ENCODE peak calls at places on chromosomes 13 and 19, in four cellular contexts. D, N, C and B are unnamed samples.

GRCh38 chr13:35630551-35631275 is 154.2 kb upstream of the MAB21L1 start:
- DNase-seq in N (peak; percentile 52), C (no peak), D (peak; percentile 11), B (peak; percentile 28)

GRCh38 chr13:110509478-110509926 is 52.0 kb downstream of the RAB20 start:
- DNase-seq in C (no peak), N (peak; percentile 41), D (peak; percentile 29), B (no peak)

GRCh38 chr13:74129500-74130144 is 4.6 kb downstream of the KLF12 start:
- DNase-seq in C (no peak), N (no peak), D (peak; percentile 5), B (no peak)

GRCh38 chr13:104584481-104584880 is 1518.3 kb upstream of the SLC10A2 start:
- DNase-seq in N (no peak), D (no peak), C (no peak), B (no peak)

GRCh38 chr13:32272021-32272695 is 43.0 kb downstream of the ZAR1L start:
- DNase-seq in D (no peak), N (no peak), C (no peak), B (no peak)

GRCh38 chr19:42440357-42441046 is 2.2 kb downstream of the CXCL17 start:
- DNase-seq in N (peak; percentile 57), D (peak; percentile 82), C (no peak), B (peak; percentile 85)

GRCh38 chr13:35534343-35534742 is 57.9 kb upstream of the MAB21L1 start:
- DNase-seq in C (no peak), N (no peak), D (no peak), B (no peak)

GRCh38 chr19:45455707-45456499 is 11.9 kb upstream of the FOSB start:
- DNase-seq in C (no peak), N (peak; percentile 89), D (peak; percentile 84), B (peak; percentile 78)

GRCh38 chr13:100637380-100637779 is 37.2 kb downstream of the TMTC4 start:
- DNase-seq in N (no peak), D (no peak), C (no peak), B (no peak)

GRCh38 chr13:71378992-71379905 is 487.8 kb downstream of the DACH1 start:
- DNase-seq in C (no peak), N (no peak), D (no peak), B (no peak)

GRCh38 chr13:85377783-85378182 is 421.4 kb downstream of the SLITRK6 start:
- DNase-seq in C (no peak), D (no peak), N (no peak), B (no peak)

GRCh38 chr13:58165617-58166016 is 534.1 kb downstream of the PCDH17 start:
- DNase-seq in N (no peak), C (no peak), D (no peak), B (no peak)

GRCh38 chr13:24053505-24054251 is 106.8 kb upstream of the SPATA13 start:
- DNase-seq in D (peak; percentile 22), N (peak; percentile 67), C (peak; percentile 17), B (peak; percentile 73)

GRCh38 chr13:101945435-101945834 is 456.4 kb downstream of the FGF14 start:
- DNase-seq in D (no peak), C (no peak), N (no peak), B (peak; percentile 22)

GRCh38 chr19:3426433-3426832 is 53.9 kb downstream of the SMIM24 start:
- DNase-seq in D (no peak), N (no peak), C (no peak), B (no peak)

GRCh38 chr13:61833228-61833627 is 417.6 kb upstream of the PCDH20 start:
- DNase-seq in N (no peak), C (no peak), D (no peak), B (no peak)

GRCh38 chr13:94764576-94765321 is 52.4 kb upstream of the SOX21 start:
- DNase-seq in N (no peak), C (no peak), D (no peak), B (no peak)

GRCh38 chr19:52637718-52638585 is at the start of gene ZNF83:
- DNase-seq in C (peak; percentile 65), N (peak; percentile 76), D (peak; percentile 98), B (peak; percentile 100)

GRCh38 chr13:62633448-62633847 is 1217.8 kb upstream of the PCDH20 start:
- DNase-seq in D (no peak), C (no peak), N (no peak), B (no peak)

GRCh38 chr13:102227696-102228095 is 174.2 kb downstream of the FGF14 start:
- DNase-seq in N (no peak), D (no peak), C (no peak), B (no peak)

GRCh38 chr19:54021932-54022331 is 30.5 kb downstream of the CACNG6 start:
- DNase-seq in D (no peak), C (no peak), N (peak; percentile 52), B (no peak)

GRCh38 chr19:50646074-50646807 is 3.0 kb upstream of the C19orf81 start:
- DNase-seq in D (peak; percentile 55), N (no peak), C (no peak), B (no peak)

GRCh38 chr19:5536337-5536894 is 31.3 kb downstream of the TINCR start:
- DNase-seq in D (no peak), C (no peak), N (no peak), B (peak; percentile 91)

GRCh38 chr19:31461814-31462539 is 112.7 kb upstream of the TSHZ3 start:
- DNase-seq in C (no peak), N (no peak), D (no peak), B (no peak)

GRCh38 chr13:112510002-112510780 is 77.8 kb downstream of the TUBGCP3 start:
- DNase-seq in C (no peak), D (peak; percentile 11), N (peak; percentile 52), B (peak; percentile 53)

GRCh38 chr19:13100031-13100588 is 2.5 kb downstream of the LYL1 start:
- DNase-seq in D (no peak), N (no peak), C (peak; percentile 78), B (no peak)

GRCh38 chr19:47650695-47651094 is 41.8 kb downstream of the BICRA start:
- DNase-seq in D (no peak), C (no peak), N (no peak), B (no peak)

GRCh38 chr19:5251096-5252065 is 89.2 kb downstream of the PTPRS start:
- DNase-seq in D (no peak), C (no peak), N (no peak), B (peak; percentile 33)

GRCh38 chr19:3671680-3672574 is 28.3 kb downstream of the PIP5K1C start:
- DNase-seq in C (no peak), N (no peak), D (peak; percentile 68), B (no peak)

GRCh38 chr13:97295279-97296182 is 73.4 kb downstream of the MBNL2 start:
- DNase-seq in D (peak; percentile 14), N (no peak), C (no peak), B (no peak)

GRCh38 chr19:28505134-28505533 is 707.8 kb downstream of the UQCRFS1 start:
- DNase-seq in D (no peak), C (no peak), N (no peak), B (no peak)

GRCh38 chr19:18741566-18742121 is 49.5 kb downstream of the COMP start:
- DNase-seq in D (no peak), C (no peak), N (peak; percentile 57), B (no peak)

GRCh38 chr19:15317392-15318011 is 14.8 kb downstream of the BRD4 start:
- DNase-seq in N (peak; percentile 66), D (no peak), C (no peak), B (no peak)

GRCh38 chr19:39402417-39403297 is 4.0 kb upstream of the ZFP36 start:
- DNase-seq in C (peak; percentile 78), N (no peak), D (peak; percentile 84), B (peak; percentile 91)

GRCh38 chr19:32498641-32499200 is 82.3 kb upstream of the PDCD5 start:
- DNase-seq in C (no peak), N (no peak), D (no peak), B (no peak)
- TF ChIP-seq NR2C2 in C (no peak), N (no peak), D (no peak), B (no peak)

DNA sequence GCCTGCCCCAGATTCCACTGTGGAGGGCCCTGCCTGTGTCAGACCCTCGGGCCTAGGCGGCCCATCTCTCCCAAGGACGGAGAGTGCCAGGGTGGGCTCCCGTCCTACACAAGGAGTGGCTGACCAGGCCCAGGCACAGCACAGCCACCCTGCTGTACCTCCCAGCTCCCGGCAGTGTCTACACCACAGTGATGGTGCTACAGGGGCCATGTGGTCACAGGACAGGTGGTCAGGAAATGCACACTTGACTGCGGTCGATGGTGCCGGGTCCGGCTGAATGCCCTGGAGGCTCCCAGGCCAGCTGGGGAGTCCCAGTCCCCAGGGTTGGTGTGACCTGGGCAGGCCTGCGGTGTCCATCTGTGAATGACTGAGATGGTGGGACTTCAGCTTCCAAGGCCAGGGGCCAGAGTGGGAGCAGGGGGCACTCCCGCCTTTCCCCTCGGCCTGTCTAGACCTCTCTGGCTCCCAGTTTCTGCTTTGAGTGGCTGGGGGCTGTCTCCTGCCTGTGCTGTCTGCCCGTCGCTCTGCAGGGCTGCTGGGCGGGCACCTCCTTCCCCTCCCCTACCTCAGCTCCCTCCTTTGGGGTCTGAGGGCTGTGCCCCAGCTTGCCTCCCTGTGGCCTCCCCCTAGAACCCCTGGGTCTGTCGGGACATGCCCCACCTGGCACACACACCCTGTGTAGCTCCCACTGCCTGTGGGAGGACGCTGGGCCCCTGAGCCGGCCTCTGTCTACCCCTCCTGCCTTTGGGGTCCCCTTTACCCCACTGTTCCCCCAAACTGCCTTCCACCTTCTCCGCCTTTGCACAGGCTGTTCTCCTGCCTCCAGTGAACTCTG is 12.5 kb downstream of the DDA1 start:
- DNase-seq in N (no peak), D (no peak), C (no peak), B (no peak)
- TF ChIP-seq NR2C2 in N (no peak), D (no peak), C (no peak), B (no peak)

GRCh38 chr19:56301152-56301551 is 13.5 kb downstream of the ZSCAN5A start:
- DNase-seq in N (no peak), D (no peak), C (no peak), B (no peak)
- TF ChIP-seq NR2C2 in N (no peak), D (no peak), C (no peak), B (no peak)

DNA sequence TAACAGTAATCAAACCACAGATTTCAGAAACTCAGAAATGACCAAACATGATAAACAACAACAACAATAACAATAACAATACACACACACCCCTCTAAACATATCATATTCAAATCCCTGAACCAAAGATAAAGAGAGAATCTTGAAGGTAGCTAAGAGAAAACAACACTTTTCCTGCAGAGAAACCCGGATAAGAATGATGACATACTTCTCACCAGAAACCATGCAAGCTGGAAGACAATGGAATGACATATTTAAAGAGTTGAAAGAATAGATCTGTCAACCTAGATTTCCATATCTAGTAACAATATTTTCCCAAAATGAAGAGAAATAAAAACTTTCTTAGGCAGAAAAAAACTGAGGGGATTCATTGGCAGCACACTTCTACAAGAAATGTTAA is 138.1 kb downstream of the LIG4 start:
- DNase-seq in C (no peak), N (no peak), D (no peak), B (no peak)
- TF ChIP-seq NR2C2 in C (no peak), N (no peak), D (no peak), B (no peak)

DNA sequence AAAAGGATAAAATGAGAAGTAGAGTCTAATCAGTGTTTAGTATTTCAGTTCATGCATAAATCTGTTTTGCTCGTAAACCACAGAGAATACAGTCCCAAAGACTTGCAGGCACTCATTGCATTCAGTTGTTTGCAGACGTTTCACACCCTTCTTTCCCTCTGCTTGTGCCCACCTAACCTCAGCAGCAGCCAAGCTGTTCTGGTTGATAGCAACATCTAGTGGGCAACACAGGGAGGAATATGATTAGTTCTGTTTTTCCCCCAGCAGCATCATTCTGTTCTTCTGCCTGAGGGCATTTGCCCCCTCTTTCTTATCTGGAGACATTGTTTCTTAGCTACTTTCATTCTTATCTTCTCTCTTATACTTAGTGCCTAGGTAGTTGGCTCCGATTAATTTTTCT is 135.6 kb downstream of the PAN3 start:
- DNase-seq in C (no peak), D (no peak), N (no peak), B (no peak)
- TF ChIP-seq NR2C2 in C (no peak), D (no peak), N (no peak), B (no peak)